ENCODE peak calls at places on chromosomes 13 and 19, in five cellular contexts. M, D, G, L and W are unnamed samples.

GRCh38 chr13:50670847-50671542 is 172.5 kb downstream of the DLEU7 start:
- DNase-seq in M (no peak), D (no peak), G (no peak), L (peak), W (no peak)

GRCh38 chr13:98459171-98459681 is 117.7 kb downstream of the STK24 start:
- DNase-seq in M (no peak), D (no peak), G (no peak), L (no peak), W (no peak)

GRCh38 chr19:33134571-33135041 is 2.7 kb downstream of the WDR88 start:
- DNase-seq in M (no peak), D (no peak), G (no peak), L (no peak), W (no peak)

GRCh38 chr19:45177817-45178261 is at the start of gene TRAPPC6A:
- DNase-seq in M (no peak), D (peak), G (no peak), L (peak), W (peak)

GRCh38 chr19:17470204-17470841 is at the start of gene SLC27A1:
- DNase-seq in M (peak), D (peak), G (peak), L (peak), W (peak)

GRCh38 chr13:58024103-58024502 is 392.6 kb downstream of the PCDH17 start:
- DNase-seq in M (no peak), D (no peak), G (no peak), L (no peak), W (no peak)

GRCh38 chr13:102873653-102874052 is 27.8 kb downstream of the ERCC5 start:
- DNase-seq in M (no peak), D (no peak), G (no peak), L (no peak), W (peak)

GRCh38 chr13:30818323-30818960 is 83.1 kb downstream of the ALOX5AP start:
- DNase-seq in M (peak), D (peak), G (no peak), L (peak), W (peak)

GRCh38 chr19:35074426-35075201 is 33.1 kb downstream of the HPN start:
- DNase-seq in M (no peak), D (no peak), G (no peak), L (no peak), W (no peak)

GRCh38 chr19:16949496-16950023 is 60.8 kb downstream of the F2RL3 start:
- DNase-seq in M (no peak), D (no peak), G (no peak), L (no peak), W (no peak)

GRCh38 chr13:48093588-48093987 is 1.3 kb downstream of the MED4 start:
- DNase-seq in M (no peak), D (no peak), G (no peak), L (no peak), W (no peak)

GRCh38 chr19:49746206-49746958 is 16.7 kb downstream of the TSKS start:
- DNase-seq in M (no peak), D (no peak), G (peak), L (peak), W (peak)

GRCh38 chr13:80361883-80362327 is 21.0 kb upstream of the SPRY2 start:
- DNase-seq in M (no peak), D (no peak), G (no peak), L (no peak), W (no peak)

GRCh38 chr19:52896431-52897148 is 845 bp downstream of the ZNF320 start:
- DNase-seq in M (no peak), D (peak), G (no peak), L (peak), W (peak)

GRCh38 chr19:32708457-32708856 is 11.1 kb upstream of the TDRD12 start:
- DNase-seq in M (no peak), D (no peak), G (no peak), L (no peak), W (no peak)

GRCh38 chr19:39351537-39352037 is 9.4 kb downstream of the SAMD4B start:
- DNase-seq in M (no peak), D (peak), G (no peak), L (peak), W (peak)

GRCh38 chr13:23375007-23375971 is 58.2 kb downstream of the SACS start:
- DNase-seq in M (peak), D (peak), G (peak), L (peak), W (peak)

GRCh38 chr19:42071247-42071646 is 1.2 kb upstream of the GRIK5 start:
- DNase-seq in M (no peak), D (no peak), G (no peak), L (no peak), W (no peak)

GRCh38 chr19:14385492-14385891 is 4.2 kb downstream of the ADGRE5 start:
- DNase-seq in M (no peak), D (no peak), G (no peak), L (no peak), W (no peak)

GRCh38 chr13:111326981-111327642 is 6.7 kb downstream of the TEX29 start:
- DNase-seq in M (no peak), D (no peak), G (no peak), L (no peak), W (no peak)

GRCh38 chr13:51826606-51827005 is 18.4 kb downstream of the TMEM272 start:
- DNase-seq in M (no peak), D (no peak), G (peak), L (no peak), W (peak)

GRCh38 chr13:97413694-97414093 is 20.3 kb upstream of the RAP2A start:
- DNase-seq in M (no peak), D (no peak), G (no peak), L (no peak), W (no peak)

GRCh38 chr13:99919132-99919531 is 52.4 kb downstream of the ZIC5 start:
- DNase-seq in M (no peak), D (no peak), G (no peak), L (no peak), W (no peak)

GRCh38 chr13:113112893-113113845 is 7.6 kb downstream of the F7 start:
- DNase-seq in M (no peak), D (no peak), G (no peak), L (no peak), W (no peak)

GRCh38 chr19:19229701-19230100 is 17.9 kb downstream of the NCAN start:
- DNase-seq in M (no peak), D (no peak), G (no peak), L (no peak), W (no peak)

GRCh38 chr13:49502954-49503353 is 7.2 kb downstream of the PHF11 start:
- DNase-seq in M (no peak), D (peak), G (no peak), L (peak), W (peak)

GRCh38 chr13:77678691-77679090 is 18.8 kb upstream of the SLAIN1 start:
- DNase-seq in M (no peak), D (no peak), G (no peak), L (no peak), W (no peak)
- TF ChIP-seq CTCF in M (no peak), D (no peak), G (no peak), L (no peak), W (no peak)

GRCh38 chr19:43595999-43596841 is at the start of the genes IRGQ and ZNF576:
- DNase-seq in M (peak), D (peak), G (peak), L (peak), W (peak)
- TF ChIP-seq CTCF in M (no peak), D (no peak), G (no peak), L (peak), W (no peak)

GRCh38 chr13:72218966-72219365 is 352.0 kb upstream of the DACH1 start:
- DNase-seq in M (no peak), D (no peak), G (no peak), L (no peak), W (no peak)

GRCh38 chr13:72217142-72217541 is 350.1 kb upstream of the DACH1 start:
- DNase-seq in M (no peak), D (no peak), G (no peak), L (no peak), W (no peak)

DNA sequence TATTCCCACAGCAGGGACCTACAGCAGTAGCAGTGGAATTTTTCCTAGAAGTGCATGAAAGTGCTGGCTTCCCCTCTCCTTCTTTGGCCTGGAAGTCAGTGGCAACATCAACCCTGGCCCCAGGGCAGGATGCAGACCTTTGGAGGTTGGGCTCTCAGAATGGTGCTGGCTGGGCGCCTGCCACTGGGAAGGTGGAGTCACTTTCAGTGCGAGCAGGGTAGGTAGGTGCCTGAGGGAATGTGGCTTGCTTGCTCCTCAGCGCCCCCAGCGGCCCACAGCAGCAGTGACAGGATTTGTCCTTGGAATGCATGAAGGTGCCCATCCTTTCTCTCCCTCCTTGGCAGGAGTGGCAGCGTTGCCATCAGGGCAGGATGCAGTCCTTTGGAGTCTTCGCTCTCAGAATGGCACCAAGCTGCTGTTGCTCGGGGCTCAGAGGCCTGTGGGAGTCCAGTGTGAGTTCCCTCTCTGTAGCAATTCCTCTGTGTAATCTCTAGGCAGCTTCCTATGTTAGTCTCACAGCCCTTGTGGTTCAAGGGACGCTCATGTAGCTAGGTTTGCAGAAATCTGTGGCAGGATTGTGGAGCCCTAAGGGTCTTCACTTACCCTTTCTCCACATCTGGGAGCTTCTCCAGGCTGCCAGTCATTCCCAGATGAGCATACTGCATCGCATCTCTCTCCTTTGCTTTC is 354.4 kb upstream of the DACH1 start:
- DNase-seq in M (no peak), D (no peak), G (no peak), L (no peak), W (no peak)
- TF ChIP-seq CTCF in M (peak), D (peak), G (peak), L (peak), W (peak)

DNA sequence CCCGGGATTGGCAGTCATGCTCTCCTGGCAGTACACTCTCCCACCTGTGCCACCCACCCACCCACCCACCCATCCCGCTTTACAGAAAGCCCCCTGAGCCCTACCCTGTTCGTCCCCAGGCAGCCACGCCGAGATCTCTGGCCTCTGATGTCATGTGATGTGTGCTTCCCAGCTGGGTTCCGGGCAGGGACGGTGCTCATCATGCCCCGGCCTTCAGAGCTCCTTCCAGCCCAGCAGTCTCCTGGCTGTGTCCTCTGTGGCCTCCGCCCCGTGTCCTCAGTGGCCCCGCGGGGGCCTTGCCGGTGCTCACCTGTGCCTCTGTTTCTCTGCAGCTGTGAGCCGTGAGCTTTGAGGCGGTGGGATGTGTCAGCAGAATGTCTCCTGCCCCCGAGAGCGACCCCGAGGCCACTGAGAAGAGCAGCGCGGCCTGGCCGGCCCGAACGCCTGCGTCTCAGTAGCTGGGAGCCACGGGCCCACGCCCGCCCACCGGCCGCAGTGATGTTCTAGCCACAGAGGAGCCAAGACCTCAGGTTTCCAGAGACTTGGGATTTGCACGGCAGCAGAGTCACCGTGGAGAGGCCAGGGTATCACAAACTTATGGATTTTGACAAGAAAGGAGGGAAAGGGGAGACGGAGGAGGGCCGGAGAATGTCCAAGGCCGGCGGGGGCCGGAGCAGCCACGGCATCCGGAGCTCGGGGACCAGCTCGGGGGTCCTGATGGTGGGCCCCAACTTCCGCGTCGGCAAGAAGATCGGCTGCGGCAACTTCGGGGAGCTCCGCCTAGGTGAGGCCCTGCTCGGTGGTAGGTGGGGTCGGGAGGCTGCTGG is 28.4 kb downstream of the CSNK1G2 start:
- DNase-seq in M (no peak), D (no peak), G (no peak), L (no peak), W (no peak)
- TF ChIP-seq CTCF in M (no peak), D (no peak), G (no peak), L (no peak), W (no peak)

GRCh38 chr13:107035778-107036177 is 467.8 kb upstream of the ARGLU1 start:
- DNase-seq in M (peak), D (peak), G (no peak), L (peak), W (no peak)

GRCh38 chr13:107031691-107032090 is 463.8 kb upstream of the ARGLU1 start:
- DNase-seq in M (no peak), D (no peak), G (no peak), L (no peak), W (no peak)

GRCh38 chr13:107034236-107034635 is 466.3 kb upstream of the ARGLU1 start:
- DNase-seq in M (no peak), D (no peak), G (no peak), L (no peak), W (no peak)

GRCh38 chr13:107035186-107035585 is 467.2 kb upstream of the ARGLU1 start:
- DNase-seq in M (no peak), D (no peak), G (no peak), L (peak), W (no peak)
- TF ChIP-seq CTCF in M (no peak), D (no peak), G (no peak), L (no peak), W (no peak)

GRCh38 chr19:15550847-15551182 is 42.5 kb downstream of the CYP4F22 start:
- DNase-seq in M (no peak), D (no peak), G (no peak), L (no peak), W (no peak)
- TF ChIP-seq CTCF in M (no peak), D (no peak), G (no peak), L (peak), W (no peak)